ENCODE peak calls at places on chromosomes 16 and 17, in six cellular contexts. H is NB4, I is omental fat pad, S is esophagus squamous epithelium, F is endodermal cell, W is cardiac fibroblast. B is an unnamed sample.

GRCh38 chr16:87822571-87822970 is 46.7 kb downstream of the SLC7A5 start:
- DNase-seq in H (no peak), I (no peak), S (no peak), F (peak), W (no peak), B (peak)

GRCh38 chr17:7884581-7885356 is 3.8 kb upstream of the CHD3 start:
- DNase-seq in H (peak), I (no peak), S (no peak), F (peak), W (no peak), B (peak)

GRCh38 chr17:7111784-7112526 is 2.7 kb downstream of the ASGR2 start:
- DNase-seq in H (peak), I (no peak), S (no peak), F (no peak), W (no peak), B (no peak)

GRCh38 chr16:48608452-48608851 is 1.5 kb downstream of the N4BP1 start:
- DNase-seq in H (peak), I (no peak), S (no peak), F (no peak), W (no peak), B (no peak)

GRCh38 chr16:29744541-29745101 is 1.2 kb downstream of the C16orf54 start:
- DNase-seq in H (peak), I (no peak), S (no peak), F (no peak), W (no peak), B (no peak)

GRCh38 chr17:16215965-16216316 is 607 bp upstream of the NCOR1 start:
- DNase-seq in H (peak), I (no peak), S (no peak), F (no peak), W (no peak), B (no peak)

GRCh38 chr16:21262779-21263639 is 15.1 kb downstream of the CRYM start:
- DNase-seq in H (no peak), I (no peak), S (no peak), F (no peak), W (no peak), B (no peak)

GRCh38 chr17:61426482-61427304 is 25.5 kb upstream of the TBX4 start:
- DNase-seq in H (no peak), I (no peak), S (no peak), F (peak), W (peak), B (no peak)

GRCh38 chr17:61302911-61303310 is 96.7 kb upstream of the TBX2 start:
- DNase-seq in H (no peak), I (no peak), S (no peak), F (peak), W (no peak), B (no peak)

GRCh38 chr17:2709173-2709661 is 2.3 kb downstream of the CLUH start:
- DNase-seq in H (peak), I (no peak), S (no peak), F (peak), W (no peak), B (no peak)

GRCh38 chr16:728131-728889 is 1.4 kb downstream of the HAGHL start:
- DNase-seq in H (peak), I (no peak), S (no peak), F (peak), W (peak), B (peak)

GRCh38 chr16:73213761-73214480 is 166.0 kb upstream of the ZFHX3 start:
- DNase-seq in H (no peak), I (no peak), S (no peak), F (no peak), W (no peak), B (no peak)

GRCh38 chr17:17514993-17515920 is 19.1 kb upstream of the RASD1 start:
- DNase-seq in H (peak), I (no peak), S (no peak), F (peak), W (no peak), B (no peak)

GRCh38 chr16:65121870-65122723 is at the start of gene CDH11:
- DNase-seq in H (no peak), I (no peak), S (no peak), F (peak), W (peak), B (peak)

GRCh38 chr16:15515992-15516391 is 81.6 kb downstream of the BMERB1 start:
- DNase-seq in H (no peak), I (no peak), S (no peak), F (no peak), W (no peak), B (no peak)

GRCh38 chr17:30449480-30449879 is 27.7 kb upstream of the GOSR1 start:
- DNase-seq in H (no peak), I (no peak), S (no peak), F (no peak), W (peak), B (no peak)

GRCh38 chr17:31882571-31882970 is 18.9 kb downstream of the UTP6 start:
- DNase-seq in H (peak), I (no peak), S (no peak), F (no peak), W (no peak), B (no peak)

GRCh38 chr16:53804467-53804866 is 100.5 kb downstream of the FTO start:
- DNase-seq in H (no peak), I (no peak), S (no peak), F (no peak), W (no peak), B (no peak)

GRCh38 chr16:21568502-21569189 is 30.7 kb upstream of the METTL9 start:
- DNase-seq in H (no peak), I (no peak), S (no peak), F (no peak), W (no peak), B (no peak)

GRCh38 chr17:69473801-69474170 is 59.3 kb downstream of the MAP2K6 start:
- DNase-seq in H (no peak), I (no peak), S (no peak), F (no peak), W (peak), B (no peak)

GRCh38 chr16:50859628-50860360 is 117.9 kb downstream of the CYLD start:
- DNase-seq in H (no peak), I (no peak), S (no peak), F (no peak), W (no peak), B (no peak)

GRCh38 chr16:65600046-65600445 is 478.2 kb upstream of the CDH11 start:
- DNase-seq in H (no peak), I (no peak), S (no peak), F (no peak), W (no peak), B (peak)

GRCh38 chr16:7835032-7835431 is 502.4 kb downstream of the RBFOX1 start:
- DNase-seq in H (no peak), I (no peak), S (no peak), F (peak), W (no peak), B (no peak)

GRCh38 chr17:45584092-45585036 is 93.8 kb upstream of the PLEKHM1 start:
- DNase-seq in H (peak), I (no peak), S (no peak), F (peak), W (peak), B (peak)

GRCh38 chr17:43784068-43784467 is 3.8 kb downstream of the CFAP97D1 start:
- DNase-seq in H (no peak), I (no peak), S (no peak), F (no peak), W (peak), B (no peak)

GRCh38 chr17:43779145-43780125 is 658 bp upstream of the DUSP3 start:
- DNase-seq in H (peak), I (no peak), S (no peak), F (peak), W (peak), B (no peak)

GRCh38 chr17:43782903-43783462 is 2.7 kb downstream of the CFAP97D1 start:
- DNase-seq in H (peak), I (no peak), S (no peak), F (no peak), W (no peak), B (no peak)

GRCh38 chr17:43778337-43779144 is at the start of gene DUSP3:
- DNase-seq in H (peak), I (peak), S (peak), F (peak), W (peak), B (peak)

GRCh38 chr17:43780135-43780534 is at the start of gene CFAP97D1:
- DNase-seq in H (no peak), I (no peak), S (no peak), F (no peak), W (no peak), B (no peak)
- TF ChIP-seq CTCF in H (no peak), I (no peak), S (no peak), F (no peak), W (no peak), B (no peak)

DNA sequence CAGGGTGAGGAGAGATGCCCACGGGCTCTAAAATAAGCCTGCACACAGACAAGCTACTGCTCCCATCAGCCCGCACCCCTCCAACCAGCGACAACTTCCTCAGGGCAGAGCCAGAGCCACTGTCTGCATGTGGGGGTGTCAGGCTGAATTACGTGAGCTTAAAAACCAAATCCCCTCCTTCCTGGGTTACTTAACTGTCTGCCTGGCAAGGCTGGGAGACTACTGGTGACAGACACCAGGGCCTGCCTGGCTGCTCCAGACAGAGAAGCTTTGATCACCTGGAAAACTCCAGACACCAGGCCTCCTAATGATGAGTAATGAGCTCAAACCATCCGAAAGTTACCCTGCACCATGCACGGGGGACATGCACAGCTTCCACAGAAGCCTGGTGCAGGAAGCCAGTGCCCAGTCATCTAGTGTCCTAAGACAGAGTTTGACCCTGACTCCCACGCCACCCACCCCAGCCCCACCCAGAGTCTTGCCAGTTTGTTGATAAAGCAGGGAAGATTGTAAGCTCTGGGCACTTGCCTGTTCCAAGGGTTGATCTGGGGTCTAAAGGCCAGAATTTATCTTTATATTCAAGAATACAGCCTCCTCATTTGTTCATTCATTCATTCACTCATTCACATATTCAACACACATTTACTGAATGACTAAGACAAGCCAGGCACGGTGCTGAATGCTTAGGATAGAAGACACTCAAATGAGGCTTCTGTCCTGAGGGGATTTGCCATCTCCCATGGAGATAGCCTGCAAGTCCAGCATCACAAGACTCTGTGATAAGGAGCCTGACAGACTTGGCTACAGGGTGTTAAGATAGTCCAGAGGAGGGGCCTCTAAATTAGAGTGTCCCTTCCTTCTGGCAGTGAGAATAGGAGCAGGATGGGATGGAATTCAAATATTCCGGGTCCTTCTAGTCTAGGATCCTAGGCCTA is 7.1 kb upstream of the CCDC182 start:
- DNase-seq in H (peak), I (no peak), S (no peak), F (no peak), W (no peak), B (no peak)
- TF ChIP-seq CTCF in H (no peak), I (no peak), S (no peak), F (no peak), W (no peak), B (no peak)

DNA sequence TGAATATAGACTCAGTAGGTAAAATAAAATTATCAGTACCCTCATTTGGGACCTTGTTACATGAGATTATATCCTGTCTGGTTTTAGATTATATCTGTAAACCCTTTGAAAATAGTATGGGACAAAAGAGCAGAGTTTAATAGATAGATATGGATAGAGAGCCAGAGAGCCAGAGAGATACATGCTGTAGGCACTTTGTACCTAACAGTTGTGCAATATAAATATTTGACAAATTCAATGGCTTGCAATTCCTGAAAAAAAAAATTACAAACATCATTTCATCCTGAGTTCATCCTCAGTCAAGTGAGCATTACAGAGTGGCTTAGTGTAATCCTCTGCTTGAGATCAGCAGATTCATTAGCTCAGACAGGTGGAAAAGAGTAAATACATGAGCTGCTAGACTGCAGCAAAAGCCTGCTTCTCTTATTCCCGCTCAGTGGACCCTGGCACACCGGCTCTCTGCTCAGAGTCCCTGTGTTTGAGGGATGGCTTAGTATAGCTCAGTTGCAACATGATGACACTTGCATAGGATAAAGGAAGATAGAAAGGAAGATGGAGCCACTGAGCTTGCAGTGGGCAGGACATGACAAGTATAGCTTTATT is 931.6 kb upstream of the GOT2 start:
- DNase-seq in H (no peak), I (no peak), S (no peak), F (no peak), W (no peak), B (no peak)
- TF ChIP-seq CTCF in H (no peak), I (no peak), S (no peak), F (no peak), W (no peak), B (no peak)

GRCh38 chr16:57027067-57027466 is 37.7 kb downstream of the NLRC5 start:
- DNase-seq in H (no peak), I (no peak), S (no peak), F (no peak), W (no peak), B (no peak)

GRCh38 chr16:57028086-57028485 is 38.7 kb downstream of the NLRC5 start:
- DNase-seq in H (no peak), I (no peak), S (no peak), F (no peak), W (no peak), B (no peak)

GRCh38 chr16:57026778-57027062 is 37.4 kb downstream of the NLRC5 start:
- DNase-seq in H (no peak), I (no peak), S (no peak), F (no peak), W (no peak), B (no peak)

GRCh38 chr16:57024894-57025680 is 35.7 kb downstream of the NLRC5 start:
- DNase-seq in H (no peak), I (no peak), S (no peak), F (no peak), W (no peak), B (no peak)

DNA sequence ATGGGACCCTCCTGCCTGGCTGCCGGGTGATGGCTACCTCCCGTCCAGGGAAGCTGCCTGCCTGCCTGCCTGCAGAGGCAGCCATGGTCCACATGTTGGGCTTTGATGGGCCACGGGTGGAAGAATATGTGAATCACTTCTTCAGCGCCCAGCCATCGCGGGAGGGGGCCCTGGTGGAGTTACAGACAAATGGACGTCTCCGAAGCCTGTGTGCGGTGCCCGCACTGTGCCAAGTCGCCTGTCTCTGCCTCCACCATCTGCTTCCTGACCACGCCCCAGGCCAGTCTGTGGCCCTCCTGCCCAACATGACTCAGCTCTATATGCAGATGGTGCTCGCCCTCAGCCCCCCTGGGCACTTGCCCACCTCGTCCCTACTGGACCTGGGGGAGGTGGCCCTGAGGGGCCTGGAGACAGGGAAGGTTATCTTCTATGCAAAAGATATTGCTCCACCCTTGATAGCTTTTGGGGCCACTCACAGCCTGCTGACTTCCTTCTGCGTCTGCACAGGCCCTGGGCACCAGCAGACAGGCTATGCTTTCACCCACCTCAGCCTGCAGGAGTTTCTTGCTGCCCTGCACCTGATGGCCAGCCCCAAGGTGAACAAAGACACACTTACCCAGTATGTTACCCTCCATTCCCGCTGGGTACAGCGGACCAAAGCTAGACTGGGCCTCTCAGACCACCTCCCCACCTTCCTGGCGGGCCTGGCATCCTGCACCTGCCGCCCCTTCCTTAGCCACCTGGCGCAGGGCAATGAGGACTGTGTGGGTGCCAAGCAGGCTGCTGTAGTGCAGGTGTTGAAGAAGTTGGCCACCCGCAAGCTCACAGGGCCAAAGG is 36.8 kb downstream of the NLRC5 start:
- DNase-seq in H (no peak), I (no peak), S (no peak), F (no peak), W (no peak), B (no peak)
- TF ChIP-seq CTCF in H (no peak), I (no peak), S (no peak), F (no peak), W (no peak), B (no peak)

DNA sequence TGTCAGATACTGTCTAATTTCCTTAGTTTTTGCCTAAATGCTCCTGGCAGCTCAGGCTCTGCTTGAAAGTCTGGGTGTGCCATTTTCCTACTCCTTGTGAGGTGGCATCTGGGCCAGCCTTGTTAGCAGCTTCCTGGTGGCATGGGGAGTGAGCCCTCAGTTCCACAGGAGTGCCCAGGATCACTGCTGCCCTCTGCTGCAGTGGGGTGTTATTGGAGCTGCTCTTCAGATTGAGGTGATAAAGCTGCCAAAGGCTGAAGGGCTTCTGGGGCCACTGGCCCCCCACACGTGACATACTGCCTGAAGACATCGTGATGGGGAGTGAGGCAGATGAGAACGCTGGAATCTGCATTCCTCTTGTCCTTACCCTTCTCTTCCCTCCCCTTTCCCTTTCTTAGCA is 27.4 kb downstream of the CEP95 start:
- DNase-seq in H (peak), I (no peak), S (no peak), F (no peak), W (no peak), B (no peak)
- TF ChIP-seq CTCF in H (no peak), I (no peak), S (no peak), F (no peak), W (peak), B (no peak)